ENCODE peak calls at places on chromosomes 5 and 9, in five cellular contexts. One of them, this sample, is unnamed.

GRCh38 chr9:137423810-137424291 is 658 bp downstream of the NOXA1 start:
- DNase-seq in GM23248: no peak
- DNase-seq in uterus: peak
- DNase-seq in caudate nucleus: no peak
- DNase-seq in CD8-positive, alpha-beta T cell: no peak
- DNase-seq in this sample: no peak

GRCh38 chr5:136191304-136192014 is 1.5 kb downstream of the SMIM32 start:
- DNase-seq in CD8-positive, alpha-beta T cell: no peak
- DNase-seq in caudate nucleus: no peak
- DNase-seq in GM23248: peak
- DNase-seq in uterus: no peak
- DNase-seq in this sample: no peak

GRCh38 chr5:157473383-157474370 is 13.7 kb downstream of the NIPAL4 start:
- DNase-seq in GM23248: peak
- DNase-seq in uterus: no peak
- DNase-seq in caudate nucleus: no peak
- DNase-seq in CD8-positive, alpha-beta T cell: no peak
- DNase-seq in this sample: no peak

GRCh38 chr9:137580209-137580957 is 1.7 kb upstream of the DPH7 start:
- DNase-seq in GM23248: no peak
- DNase-seq in caudate nucleus: no peak
- DNase-seq in CD8-positive, alpha-beta T cell: no peak
- DNase-seq in uterus: no peak
- DNase-seq in this sample: no peak

GRCh38 chr5:103218164-103218563 is 40.4 kb upstream of the MACIR start:
- DNase-seq in caudate nucleus: no peak
- DNase-seq in CD8-positive, alpha-beta T cell: no peak
- DNase-seq in GM23248: peak
- DNase-seq in uterus: no peak
- DNase-seq in this sample: no peak

GRCh38 chr5:163350083-163350482 is 87.3 kb upstream of the CCNG1 start:
- DNase-seq in uterus: no peak
- DNase-seq in caudate nucleus: no peak
- DNase-seq in CD8-positive, alpha-beta T cell: no peak
- DNase-seq in GM23248: peak
- DNase-seq in this sample: no peak

GRCh38 chr5:91119941-91120850 is 262.9 kb downstream of the ARRDC3 start:
- DNase-seq in GM23248: no peak
- DNase-seq in CD8-positive, alpha-beta T cell: no peak
- DNase-seq in uterus: peak
- DNase-seq in caudate nucleus: no peak
- DNase-seq in this sample: no peak

GRCh38 chr5:57491369-57491965 is 8.9 kb upstream of the ACTBL2 start:
- DNase-seq in GM23248: no peak
- DNase-seq in caudate nucleus: no peak
- DNase-seq in uterus: no peak
- DNase-seq in CD8-positive, alpha-beta T cell: no peak
- DNase-seq in this sample: no peak

GRCh38 chr9:93266521-93267001 is 82.6 kb downstream of the WNK2 start:
- DNase-seq in uterus: no peak
- DNase-seq in CD8-positive, alpha-beta T cell: no peak
- DNase-seq in GM23248: no peak
- DNase-seq in caudate nucleus: no peak
- DNase-seq in this sample: no peak

GRCh38 chr5:73022480-73023169 is 66.8 kb downstream of the FCHO2 start:
- DNase-seq in uterus: no peak
- DNase-seq in caudate nucleus: no peak
- DNase-seq in CD8-positive, alpha-beta T cell: no peak
- DNase-seq in GM23248: peak
- DNase-seq in this sample: no peak

GRCh38 chr5:140966293-140967225 is at the start of gene PCDHAC2:
- DNase-seq in caudate nucleus: peak
- DNase-seq in GM23248: peak
- DNase-seq in uterus: peak
- DNase-seq in CD8-positive, alpha-beta T cell: no peak
- DNase-seq in this sample: no peak

GRCh38 chr5:57503433-57503832 is 20.8 kb upstream of the ACTBL2 start:
- DNase-seq in uterus: peak
- DNase-seq in GM23248: no peak
- DNase-seq in caudate nucleus: no peak
- DNase-seq in CD8-positive, alpha-beta T cell: no peak
- DNase-seq in this sample: no peak

GRCh38 chr5:111002036-111002435 is 69.5 kb upstream of the TSLP start:
- DNase-seq in uterus: no peak
- DNase-seq in caudate nucleus: no peak
- DNase-seq in CD8-positive, alpha-beta T cell: no peak
- DNase-seq in GM23248: no peak
- DNase-seq in this sample: no peak

GRCh38 chr9:116547729-116548426 is 139.2 kb upstream of the TRIM32 start:
- DNase-seq in CD8-positive, alpha-beta T cell: no peak
- DNase-seq in uterus: no peak
- DNase-seq in caudate nucleus: no peak
- DNase-seq in GM23248: no peak
- DNase-seq in this sample: no peak

GRCh38 chr5:171261904-171262303 is 47.1 kb upstream of the TLX3 start:
- DNase-seq in caudate nucleus: no peak
- DNase-seq in CD8-positive, alpha-beta T cell: no peak
- DNase-seq in GM23248: no peak
- DNase-seq in uterus: no peak
- DNase-seq in this sample: no peak
- H3K27ac ChIP-seq in caudate nucleus: no peak
- H3K27ac ChIP-seq in CD8-positive, alpha-beta T cell: no peak
- H3K27ac ChIP-seq in GM23248: no peak
- H3K27ac ChIP-seq in uterus: no peak
- H3K27ac ChIP-seq in this sample: no peak

GRCh38 chr5:134845852-134846640 is at the start of gene C5orf24:
- DNase-seq in CD8-positive, alpha-beta T cell: peak
- DNase-seq in uterus: peak
- DNase-seq in caudate nucleus: peak
- DNase-seq in GM23248: peak
- DNase-seq in this sample: peak
- H3K27ac ChIP-seq in CD8-positive, alpha-beta T cell: peak
- H3K27ac ChIP-seq in uterus: peak
- H3K27ac ChIP-seq in caudate nucleus: peak
- H3K27ac ChIP-seq in GM23248: peak
- H3K27ac ChIP-seq in this sample: peak

GRCh38 chr9:84276741-84277140 is 63.8 kb downstream of the SLC28A3 start:
- DNase-seq in caudate nucleus: no peak
- DNase-seq in uterus: no peak
- DNase-seq in CD8-positive, alpha-beta T cell: no peak
- DNase-seq in GM23248: no peak
- DNase-seq in this sample: no peak

GRCh38 chr9:84266087-84266561 is 74.4 kb downstream of the SLC28A3 start:
- DNase-seq in GM23248: no peak
- DNase-seq in CD8-positive, alpha-beta T cell: no peak
- DNase-seq in caudate nucleus: no peak
- DNase-seq in uterus: no peak
- DNase-seq in this sample: no peak

GRCh38 chr9:84271887-84272556 is 68.5 kb downstream of the SLC28A3 start:
- DNase-seq in uterus: no peak
- DNase-seq in caudate nucleus: no peak
- DNase-seq in CD8-positive, alpha-beta T cell: no peak
- DNase-seq in GM23248: peak
- DNase-seq in this sample: no peak

GRCh38 chr9:84271004-84271886 is 69.3 kb downstream of the SLC28A3 start:
- DNase-seq in GM23248: peak
- DNase-seq in CD8-positive, alpha-beta T cell: no peak
- DNase-seq in uterus: peak
- DNase-seq in caudate nucleus: peak
- DNase-seq in this sample: no peak
- H3K27ac ChIP-seq in GM23248: no peak
- H3K27ac ChIP-seq in CD8-positive, alpha-beta T cell: no peak
- H3K27ac ChIP-seq in uterus: no peak
- H3K27ac ChIP-seq in caudate nucleus: peak
- H3K27ac ChIP-seq in this sample: no peak

GRCh38 chr5:1952456-1953099 is 69.9 kb upstream of the IRX4 start:
- DNase-seq in CD8-positive, alpha-beta T cell: no peak
- DNase-seq in uterus: no peak
- DNase-seq in caudate nucleus: no peak
- DNase-seq in GM23248: no peak
- DNase-seq in this sample: no peak
- H3K27ac ChIP-seq in CD8-positive, alpha-beta T cell: no peak
- H3K27ac ChIP-seq in uterus: no peak
- H3K27ac ChIP-seq in caudate nucleus: no peak
- H3K27ac ChIP-seq in GM23248: no peak
- H3K27ac ChIP-seq in this sample: no peak

GRCh38 chr9:114811301-114811700 is 5.5 kb upstream of the TNFSF15 start:
- DNase-seq in GM23248: no peak
- DNase-seq in CD8-positive, alpha-beta T cell: no peak
- DNase-seq in caudate nucleus: no peak
- DNase-seq in uterus: no peak
- DNase-seq in this sample: no peak

GRCh38 chr9:114813717-114814418 is 8.0 kb upstream of the TNFSF15 start:
- DNase-seq in CD8-positive, alpha-beta T cell: no peak
- DNase-seq in GM23248: no peak
- DNase-seq in uterus: no peak
- DNase-seq in caudate nucleus: no peak
- DNase-seq in this sample: no peak

GRCh38 chr9:114810614-114811013 is 4.8 kb upstream of the TNFSF15 start:
- DNase-seq in GM23248: no peak
- DNase-seq in uterus: no peak
- DNase-seq in CD8-positive, alpha-beta T cell: no peak
- DNase-seq in caudate nucleus: no peak
- DNase-seq in this sample: no peak

GRCh38 chr9:114806571-114806970 is 732 bp upstream of the TNFSF15 start:
- DNase-seq in CD8-positive, alpha-beta T cell: no peak
- DNase-seq in caudate nucleus: no peak
- DNase-seq in uterus: no peak
- DNase-seq in GM23248: no peak
- DNase-seq in this sample: no peak

GRCh38 chr9:114811969-114812636 is 6.3 kb upstream of the TNFSF15 start:
- DNase-seq in caudate nucleus: no peak
- DNase-seq in uterus: no peak
- DNase-seq in GM23248: no peak
- DNase-seq in CD8-positive, alpha-beta T cell: no peak
- DNase-seq in this sample: no peak
- H3K27ac ChIP-seq in caudate nucleus: no peak
- H3K27ac ChIP-seq in uterus: no peak
- H3K27ac ChIP-seq in GM23248: no peak
- H3K27ac ChIP-seq in CD8-positive, alpha-beta T cell: no peak
- H3K27ac ChIP-seq in this sample: no peak

DNA sequence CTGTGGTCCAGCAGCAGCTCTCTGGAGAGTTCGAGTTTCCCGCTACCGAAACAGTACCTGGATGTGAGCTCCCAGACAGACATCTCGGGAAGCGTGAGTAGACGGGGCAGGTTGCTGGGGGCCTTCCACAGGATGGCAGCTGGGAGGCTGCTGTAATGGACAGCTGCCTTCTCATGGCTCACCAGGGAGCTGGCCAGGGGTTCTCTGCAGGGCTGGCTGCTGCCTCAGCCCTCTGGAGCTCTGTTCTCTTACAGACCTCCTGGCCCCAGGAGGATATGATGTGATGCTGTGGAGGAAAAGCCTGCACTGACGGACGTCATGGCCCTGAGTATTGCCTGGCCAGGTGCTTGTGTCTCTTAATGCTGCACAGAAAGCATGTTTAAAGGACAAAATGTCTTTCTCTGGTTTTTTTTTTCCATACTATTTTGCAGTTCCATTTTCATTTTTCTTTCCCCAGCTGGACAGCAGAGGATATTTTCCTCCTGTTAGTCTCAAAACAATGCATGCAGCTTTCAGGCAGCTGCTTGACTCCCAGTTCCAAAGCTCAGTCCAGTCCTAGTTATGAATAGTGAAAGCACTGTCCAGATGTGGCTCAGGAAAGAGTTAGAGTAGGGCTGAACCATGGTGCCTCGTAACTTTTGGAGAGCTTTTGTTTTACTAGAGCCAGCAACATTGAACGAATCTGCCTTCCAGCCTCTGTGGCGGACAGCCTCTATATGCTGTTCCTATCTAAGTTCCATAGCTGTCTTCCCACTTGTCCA is 77.5 kb upstream of the RARS1 start:
- DNase-seq in caudate nucleus: no peak
- DNase-seq in uterus: no peak
- DNase-seq in GM23248: no peak
- DNase-seq in CD8-positive, alpha-beta T cell: no peak
- DNase-seq in this sample: no peak
- H3K27ac ChIP-seq in caudate nucleus: no peak
- H3K27ac ChIP-seq in uterus: no peak
- H3K27ac ChIP-seq in GM23248: no peak
- H3K27ac ChIP-seq in CD8-positive, alpha-beta T cell: no peak
- H3K27ac ChIP-seq in this sample: peak

DNA sequence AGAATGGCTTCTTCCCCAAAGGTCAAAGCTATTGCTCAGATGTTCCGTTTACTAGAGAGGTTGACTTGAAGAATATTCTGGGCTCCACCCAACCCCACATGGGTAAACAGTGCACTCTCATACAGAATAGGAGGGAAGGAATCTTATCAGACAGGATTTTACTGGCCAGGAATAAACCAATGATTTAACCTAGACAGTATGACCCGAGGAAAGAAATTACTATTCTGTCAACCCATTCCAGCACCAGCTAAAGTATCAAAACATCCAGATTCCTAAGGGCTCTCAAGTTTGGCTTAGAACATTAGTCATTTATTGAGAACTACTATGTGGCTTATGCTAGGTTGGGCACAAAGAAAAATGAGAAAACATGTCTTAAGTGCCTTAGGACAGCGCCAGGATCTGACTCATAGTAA is 493.6 kb upstream of the KLF4 start:
- DNase-seq in uterus: no peak
- DNase-seq in CD8-positive, alpha-beta T cell: no peak
- DNase-seq in caudate nucleus: no peak
- DNase-seq in GM23248: peak
- DNase-seq in this sample: no peak
- H3K27ac ChIP-seq in uterus: no peak
- H3K27ac ChIP-seq in CD8-positive, alpha-beta T cell: no peak
- H3K27ac ChIP-seq in caudate nucleus: no peak
- H3K27ac ChIP-seq in GM23248: peak
- H3K27ac ChIP-seq in this sample: no peak

GRCh38 chr9:7935666-7936065 is 136.1 kb upstream of the DMAC1 start:
- DNase-seq in caudate nucleus: no peak
- DNase-seq in GM23248: no peak
- DNase-seq in uterus: no peak
- DNase-seq in CD8-positive, alpha-beta T cell: no peak
- DNase-seq in this sample: no peak
- H3K27ac ChIP-seq in caudate nucleus: no peak
- H3K27ac ChIP-seq in GM23248: no peak
- H3K27ac ChIP-seq in uterus: no peak
- H3K27ac ChIP-seq in CD8-positive, alpha-beta T cell: peak
- H3K27ac ChIP-seq in this sample: no peak

GRCh38 chr5:38468978-38469706 is 87.3 kb downstream of the LIFR start:
- DNase-seq in GM23248: no peak
- DNase-seq in CD8-positive, alpha-beta T cell: no peak
- DNase-seq in caudate nucleus: no peak
- DNase-seq in uterus: peak
- DNase-seq in this sample: peak
- H3K27ac ChIP-seq in GM23248: no peak
- H3K27ac ChIP-seq in CD8-positive, alpha-beta T cell: no peak
- H3K27ac ChIP-seq in caudate nucleus: peak
- H3K27ac ChIP-seq in uterus: peak
- H3K27ac ChIP-seq in this sample: peak